ENCODE peak calls at places on chromosomes 16 and 17, in seven cellular contexts. One of them, this sample, is unnamed.

GRCh38 chr16:10228779-10229178 is 46.6 kb upstream of the GRIN2A start:
- DNase-seq in hypothalamus: no peak
- DNase-seq in left kidney: peak
- DNase-seq in NAMALWA: no peak
- DNase-seq in T47D: no peak
- DNase-seq in lower leg skin: no peak
- DNase-seq in ELR: no peak
- DNase-seq in this sample: no peak

GRCh38 chr16:86567701-86568571 is 1.3 kb downstream of the FOXC2 start:
- DNase-seq in hypothalamus: no peak
- DNase-seq in left kidney: peak
- DNase-seq in NAMALWA: no peak
- DNase-seq in T47D: no peak
- DNase-seq in lower leg skin: no peak
- DNase-seq in ELR: peak
- DNase-seq in this sample: peak

GRCh38 chr17:62755139-62755851 is 52.8 kb downstream of the MARCHF10 start:
- DNase-seq in hypothalamus: no peak
- DNase-seq in left kidney: no peak
- DNase-seq in NAMALWA: no peak
- DNase-seq in T47D: no peak
- DNase-seq in lower leg skin: peak
- DNase-seq in ELR: no peak
- DNase-seq in this sample: no peak

GRCh38 chr16:58414938-58415451 is 22.7 kb downstream of the GINS3 start:
- DNase-seq in hypothalamus: no peak
- DNase-seq in left kidney: no peak
- DNase-seq in NAMALWA: no peak
- DNase-seq in T47D: no peak
- DNase-seq in lower leg skin: no peak
- DNase-seq in ELR: no peak
- DNase-seq in this sample: no peak

GRCh38 chr16:10538583-10538982 is 41.8 kb downstream of the EMP2 start:
- DNase-seq in hypothalamus: no peak
- DNase-seq in left kidney: no peak
- DNase-seq in NAMALWA: no peak
- DNase-seq in T47D: no peak
- DNase-seq in lower leg skin: no peak
- DNase-seq in ELR: no peak
- DNase-seq in this sample: no peak

GRCh38 chr16:57084257-57084770 is 8.1 kb upstream of the CPNE2 start:
- DNase-seq in hypothalamus: peak
- DNase-seq in left kidney: peak
- DNase-seq in NAMALWA: peak
- DNase-seq in T47D: peak
- DNase-seq in lower leg skin: peak
- DNase-seq in ELR: peak
- DNase-seq in this sample: peak

GRCh38 chr17:6097005-6097279 is 26.8 kb downstream of the WSCD1 start:
- DNase-seq in hypothalamus: no peak
- DNase-seq in left kidney: no peak
- DNase-seq in NAMALWA: no peak
- DNase-seq in T47D: no peak
- DNase-seq in lower leg skin: no peak
- DNase-seq in ELR: no peak
- DNase-seq in this sample: no peak

GRCh38 chr17:65438708-65439294 is 122.6 kb downstream of the AXIN2 start:
- DNase-seq in hypothalamus: no peak
- DNase-seq in left kidney: no peak
- DNase-seq in NAMALWA: no peak
- DNase-seq in T47D: no peak
- DNase-seq in lower leg skin: no peak
- DNase-seq in ELR: peak
- DNase-seq in this sample: no peak

GRCh38 chr16:57615813-57616212 is 12.6 kb upstream of the ADGRG1 start:
- DNase-seq in hypothalamus: no peak
- DNase-seq in left kidney: no peak
- DNase-seq in NAMALWA: no peak
- DNase-seq in T47D: no peak
- DNase-seq in lower leg skin: peak
- DNase-seq in ELR: no peak
- DNase-seq in this sample: no peak

GRCh38 chr17:17904171-17905035 is 67.6 kb upstream of the SREBF1 start:
- DNase-seq in hypothalamus: no peak
- DNase-seq in left kidney: no peak
- DNase-seq in NAMALWA: no peak
- DNase-seq in T47D: no peak
- DNase-seq in lower leg skin: no peak
- DNase-seq in ELR: no peak
- DNase-seq in this sample: no peak

GRCh38 chr16:63625141-63625540 is 1496.7 kb downstream of the CDH11 start:
- DNase-seq in hypothalamus: no peak
- DNase-seq in left kidney: no peak
- DNase-seq in NAMALWA: no peak
- DNase-seq in T47D: no peak
- DNase-seq in lower leg skin: no peak
- DNase-seq in ELR: no peak
- DNase-seq in this sample: no peak

GRCh38 chr16:47067203-47067602 is 76.5 kb downstream of the NETO2 start:
- DNase-seq in hypothalamus: no peak
- DNase-seq in left kidney: no peak
- DNase-seq in NAMALWA: no peak
- DNase-seq in T47D: no peak
- DNase-seq in lower leg skin: peak
- DNase-seq in ELR: no peak
- DNase-seq in this sample: no peak

GRCh38 chr16:77437859-77438258 is 3.0 kb upstream of the ADAMTS18 start:
- DNase-seq in hypothalamus: no peak
- DNase-seq in left kidney: peak
- DNase-seq in NAMALWA: no peak
- DNase-seq in T47D: no peak
- DNase-seq in lower leg skin: no peak
- DNase-seq in ELR: peak
- DNase-seq in this sample: peak

GRCh38 chr16:82187829-82188228 is 17.8 kb upstream of the MPHOSPH6 start:
- DNase-seq in hypothalamus: no peak
- DNase-seq in left kidney: no peak
- DNase-seq in NAMALWA: no peak
- DNase-seq in T47D: no peak
- DNase-seq in lower leg skin: no peak
- DNase-seq in ELR: no peak
- DNase-seq in this sample: no peak

GRCh38 chr16:75203106-75203505 is 3.9 kb downstream of the CTRB2 start:
- DNase-seq in hypothalamus: no peak
- DNase-seq in left kidney: peak
- DNase-seq in NAMALWA: no peak
- DNase-seq in T47D: no peak
- DNase-seq in lower leg skin: no peak
- DNase-seq in ELR: no peak
- DNase-seq in this sample: no peak

GRCh38 chr17:1143573-1143972 is 36.2 kb downstream of the ABR start:
- DNase-seq in hypothalamus: peak
- DNase-seq in left kidney: peak
- DNase-seq in NAMALWA: no peak
- DNase-seq in T47D: no peak
- DNase-seq in lower leg skin: no peak
- DNase-seq in ELR: no peak
- DNase-seq in this sample: no peak

GRCh38 chr16:77584205-77584859 is 138.0 kb upstream of the NUDT7 start:
- DNase-seq in hypothalamus: no peak
- DNase-seq in left kidney: peak
- DNase-seq in NAMALWA: peak
- DNase-seq in T47D: peak
- DNase-seq in lower leg skin: no peak
- DNase-seq in ELR: peak
- DNase-seq in this sample: peak